ENCODE peak calls at places on chromosome 18, in eight cellular contexts. U is PC-3; I is AG09319; P is NCI-H1105; Q is CD8-positive, alpha-beta T cell; C is mucosa of gallbladder; S is NCI-H774; W is HTR-8/SVneo. D is an unnamed sample.

GRCh38 chr18:59198215-59198614 is 21.7 kb upstream of the GRP start:
- DNase-seq in U (no peak), I (no peak), P (no peak), Q (no peak), C (no peak), S (no peak), W (no peak), D (no peak)

GRCh38 chr18:9608298-9608697 is 6.1 kb downstream of the PPP4R1 start:
- DNase-seq in U (no peak), I (no peak), P (no peak), Q (no peak), C (no peak), S (no peak), W (no peak), D (no peak)

GRCh38 chr18:36580266-36580665 is 248.5 kb downstream of the TPGS2 start:
- DNase-seq in U (no peak), I (peak; percentile 32), P (no peak), Q (no peak), C (no peak), S (no peak), W (no peak), D (peak; percentile 33)

GRCh38 chr18:73136134-73136533 is 268.3 kb upstream of the NETO1 start:
- DNase-seq in U (peak; percentile 67), I (no peak), P (peak; percentile 6), Q (no peak), C (no peak), S (no peak), W (no peak), D (no peak)

GRCh38 chr18:59565957-59566356 is 131.3 kb downstream of the CCBE1 start:
- DNase-seq in U (no peak), I (no peak), P (no peak), Q (no peak), C (no peak), S (no peak), W (no peak), D (no peak)

GRCh38 chr18:54222922-54223567 is 1.4 kb downstream of the MBD2 start:
- DNase-seq in U (no peak), I (no peak), P (peak; percentile 29), Q (peak; percentile 16), C (no peak), S (no peak), W (no peak), D (no peak)

GRCh38 chr18:56021814-56022205 is 433.8 kb upstream of the TCF4 start:
- DNase-seq in U (no peak), I (no peak), P (no peak), Q (no peak), C (no peak), S (no peak), W (no peak), D (no peak)

GRCh38 chr18:67520276-67521035 is 3.9 kb upstream of the DSEL start:
- DNase-seq in U (no peak), I (peak; percentile 77), P (no peak), Q (no peak), C (no peak), S (no peak), W (no peak), D (peak; percentile 89)

GRCh38 chr18:48021273-48021914 is 90.9 kb upstream of the SMAD2 start:
- DNase-seq in U (no peak), I (no peak), P (no peak), Q (no peak), C (no peak), S (no peak), W (no peak), D (no peak)

GRCh38 chr18:22293417-22293816 is 124.0 kb downstream of the GATA6 start:
- DNase-seq in U (no peak), I (no peak), P (no peak), Q (no peak), C (no peak), S (no peak), W (peak; percentile 25), D (no peak)

GRCh38 chr18:37482433-37482832 is 83.2 kb downstream of the CELF4 start:
- DNase-seq in U (no peak), I (no peak), P (no peak), Q (no peak), C (no peak), S (no peak), W (no peak), D (no peak)

GRCh38 chr18:58788971-58789797 is 75.5 kb upstream of the ZNF532 start:
- DNase-seq in U (peak; percentile 97), I (no peak), P (no peak), Q (no peak), C (peak; percentile 69), S (no peak), W (no peak), D (no peak)

GRCh38 chr18:62814114-62814759 is 98.9 kb downstream of the PHLPP1 start:
- DNase-seq in U (no peak), I (no peak), P (no peak), Q (no peak), C (no peak), S (no peak), W (no peak), D (no peak)

GRCh38 chr18:26717123-26717522 is 148.4 kb downstream of the AQP4 start:
- DNase-seq in U (no peak), I (no peak), P (no peak), Q (no peak), C (no peak), S (no peak), W (no peak), D (no peak)

GRCh38 chr18:31658670-31659573 is 25.5 kb downstream of the B4GALT6 start:
- DNase-seq in U (peak; percentile 23), I (no peak), P (no peak), Q (no peak), C (no peak), S (no peak), W (no peak), D (no peak)

GRCh38 chr18:61575419-61575818 is 242.2 kb downstream of the CDH20 start:
- DNase-seq in U (no peak), I (no peak), P (no peak), Q (no peak), C (no peak), S (no peak), W (no peak), D (no peak)

GRCh38 chr18:62324917-62325805 is at the start of gene TNFRSF11A:
- DNase-seq in U (peak; percentile 71), I (no peak), P (peak; percentile 32), Q (peak; percentile 35), C (peak; percentile 48), S (peak; percentile 50), W (peak; percentile 47), D (no peak)

GRCh38 chr18:59340312-59340711 is 18.8 kb downstream of the LMAN1 start:
- DNase-seq in U (no peak), I (no peak), P (no peak), Q (no peak), C (no peak), S (no peak), W (no peak), D (no peak)

GRCh38 chr18:11741505-11742145 is 52.6 kb downstream of the GNAL start:
- DNase-seq in U (peak; percentile 42), I (no peak), P (no peak), Q (no peak), C (no peak), S (no peak), W (peak; percentile 39), D (no peak)

GRCh38 chr18:4134691-4135090 is 320.4 kb downstream of the DLGAP1 start:
- DNase-seq in U (no peak), I (no peak), P (no peak), Q (no peak), C (no peak), S (no peak), W (no peak), D (no peak)

GRCh38 chr18:57901819-57902600 is 98.9 kb upstream of the ATP8B1 start:
- DNase-seq in U (no peak), I (no peak), P (no peak), Q (no peak), C (peak; percentile 74), S (no peak), W (no peak), D (no peak)

GRCh38 chr18:58682429-58683069 is 11.3 kb downstream of the MALT1 start:
- DNase-seq in U (peak; percentile 84), I (no peak), P (peak; percentile 42), Q (no peak), C (peak; percentile 77), S (no peak), W (peak; percentile 70), D (peak; percentile 31)

GRCh38 chr18:11798271-11798670 is 52.9 kb upstream of the CHMP1B start:
- DNase-seq in U (no peak), I (no peak), P (no peak), Q (no peak), C (no peak), S (no peak), W (no peak), D (no peak)

GRCh38 chr18:37362158-37362890 is 203.3 kb downstream of the CELF4 start:
- DNase-seq in U (no peak), I (no peak), P (no peak), Q (no peak), C (no peak), S (no peak), W (no peak), D (no peak)

GRCh38 chr18:63451774-63452173 is 25.0 kb upstream of the SERPINB5 start:
- DNase-seq in U (peak; percentile 78), I (no peak), P (no peak), Q (no peak), C (no peak), S (no peak), W (no peak), D (no peak)